ENCODE peak calls at places on chromosome 14, in four cellular contexts. One of them, this sample, is unnamed.

GRCh38 chr14:81435578-81436295 is 35.6 kb upstream of the STON2 start:
- DNase-seq in A172: no peak
- DNase-seq in T-cell: no peak
- DNase-seq in PC-3: peak; percentile 57
- DNase-seq in this sample: peak; percentile 46

GRCh38 chr14:71713061-71713850 is 219.0 kb upstream of the RGS6 start:
- DNase-seq in A172: no peak
- DNase-seq in T-cell: no peak
- DNase-seq in PC-3: peak; percentile 22
- DNase-seq in this sample: no peak

GRCh38 chr14:65414961-65415589 is 2.5 kb downstream of the FUT8 start:
- DNase-seq in A172: peak; percentile 19
- DNase-seq in T-cell: no peak
- DNase-seq in PC-3: peak; percentile 57
- DNase-seq in this sample: no peak

GRCh38 chr14:65472189-65472588 is 59.7 kb downstream of the FUT8 start:
- DNase-seq in A172: no peak
- DNase-seq in T-cell: no peak
- DNase-seq in PC-3: no peak
- DNase-seq in this sample: no peak

GRCh38 chr14:95318870-95319311 is 817 bp downstream of the CLMN start:
- DNase-seq in A172: no peak
- DNase-seq in T-cell: no peak
- DNase-seq in PC-3: no peak
- DNase-seq in this sample: no peak

GRCh38 chr14:69713976-69714716 is 52.8 kb upstream of the SRSF5 start:
- DNase-seq in A172: no peak
- DNase-seq in T-cell: no peak
- DNase-seq in PC-3: no peak
- DNase-seq in this sample: no peak

GRCh38 chr14:105019861-105020814 is 745 bp downstream of the CDCA4 start:
- DNase-seq in A172: no peak
- DNase-seq in T-cell: peak; percentile 48
- DNase-seq in PC-3: no peak
- DNase-seq in this sample: peak; percentile 67

GRCh38 chr14:33386771-33387170 is 448.1 kb downstream of the NPAS3 start:
- DNase-seq in A172: no peak
- DNase-seq in T-cell: no peak
- DNase-seq in PC-3: no peak
- DNase-seq in this sample: no peak

GRCh38 chr14:85958069-85958468 is 428.1 kb downstream of the FLRT2 start:
- DNase-seq in A172: no peak
- DNase-seq in T-cell: no peak
- DNase-seq in PC-3: no peak
- DNase-seq in this sample: no peak

GRCh38 chr14:86462193-86462592 is 932.2 kb downstream of the FLRT2 start:
- DNase-seq in A172: peak; percentile 30
- DNase-seq in T-cell: no peak
- DNase-seq in PC-3: peak; percentile 26
- DNase-seq in this sample: no peak

GRCh38 chr14:96051642-96052540 is 12.7 kb downstream of the C14orf132 start:
- DNase-seq in A172: no peak
- DNase-seq in T-cell: no peak
- DNase-seq in PC-3: peak; percentile 15
- DNase-seq in this sample: no peak

GRCh38 chr14:100871234-100872186 is 32.0 kb downstream of the RTL1 start:
- DNase-seq in A172: peak; percentile 71
- DNase-seq in T-cell: no peak
- DNase-seq in PC-3: no peak
- DNase-seq in this sample: no peak

GRCh38 chr14:96799489-96800056 is 2.4 kb downstream of the VRK1 start:
- DNase-seq in A172: no peak
- DNase-seq in T-cell: no peak
- DNase-seq in PC-3: no peak
- DNase-seq in this sample: no peak

GRCh38 chr14:79631276-79631675 is 580.0 kb downstream of the DIO2 start:
- DNase-seq in A172: no peak
- DNase-seq in T-cell: no peak
- DNase-seq in PC-3: no peak
- DNase-seq in this sample: no peak

GRCh38 chr14:94816113-94816512 is 46.2 kb upstream of the GSC start:
- DNase-seq in A172: no peak
- DNase-seq in T-cell: no peak
- DNase-seq in PC-3: no peak
- DNase-seq in this sample: no peak

GRCh38 chr14:104226421-104227385 is 88.3 kb downstream of the KIF26A start:
- DNase-seq in A172: no peak
- DNase-seq in T-cell: no peak
- DNase-seq in PC-3: no peak
- DNase-seq in this sample: no peak

GRCh38 chr14:92729632-92730358 is 18.6 kb downstream of the LGMN start:
- DNase-seq in A172: peak; percentile 63
- DNase-seq in T-cell: no peak
- DNase-seq in PC-3: peak; percentile 88
- DNase-seq in this sample: no peak

GRCh38 chr14:69043598-69044267 is 64.6 kb upstream of the ACTN1 start:
- DNase-seq in A172: no peak
- DNase-seq in T-cell: no peak
- DNase-seq in PC-3: no peak
- DNase-seq in this sample: no peak

GRCh38 chr14:67900188-67900587 is 80.6 kb downstream of the RAD51B start:
- DNase-seq in A172: no peak
- DNase-seq in T-cell: no peak
- DNase-seq in PC-3: no peak
- DNase-seq in this sample: no peak

GRCh38 chr14:35435177-35435576 is 30.6 kb upstream of the NFKBIA start:
- DNase-seq in A172: peak; percentile 64
- DNase-seq in T-cell: no peak
- DNase-seq in PC-3: peak; percentile 63
- DNase-seq in this sample: no peak

GRCh38 chr14:85617799-85618198 is 87.9 kb downstream of the FLRT2 start:
- DNase-seq in A172: no peak
- DNase-seq in T-cell: no peak
- DNase-seq in PC-3: peak; percentile 2
- DNase-seq in this sample: no peak

GRCh38 chr14:36505193-36505815 is 14.7 kb downstream of the NKX2-1 start:
- DNase-seq in A172: no peak
- DNase-seq in T-cell: no peak
- DNase-seq in PC-3: no peak
- DNase-seq in this sample: no peak

GRCh38 chr14:89394920-89395319 is 22.1 kb downstream of the FOXN3 start:
- DNase-seq in A172: no peak
- DNase-seq in T-cell: no peak
- DNase-seq in PC-3: no peak
- DNase-seq in this sample: no peak

GRCh38 chr14:94079891-94080605 is 954 bp downstream of the DDX24 start:
- DNase-seq in A172: no peak
- DNase-seq in T-cell: no peak
- DNase-seq in PC-3: no peak
- DNase-seq in this sample: no peak

GRCh38 chr14:82710257-82710841 is 1176.7 kb upstream of the SEL1L start:
- DNase-seq in A172: peak; percentile 37
- DNase-seq in T-cell: no peak
- DNase-seq in PC-3: peak; percentile 69
- DNase-seq in this sample: peak; percentile 39

This sample was measured in T-helper 2 cell.